ENCODE peak calls at places on chromosome 16, in four cellular contexts. Z is choroid plexus epithelial cell, O is fibroblast of lung, S is left ventricle myocardium superior. L is an unnamed sample.

GRCh38 chr16:31327675-31328225 is 27.2 kb upstream of the ITGAX start:
- DNase-seq in Z (no peak), O (no peak), S (no peak), L (no peak)

GRCh38 chr16:23509763-23510153 is 536 bp downstream of the GGA2 start:
- DNase-seq in Z (peak), O (peak), S (no peak), L (no peak)

GRCh38 chr16:5468488-5468887 is 370.9 kb upstream of the EEF2KMT start:
- DNase-seq in Z (no peak), O (no peak), S (no peak), L (no peak)

GRCh38 chr16:89962754-89963498 is 14.4 kb downstream of the DEF8 start:
- DNase-seq in Z (no peak), O (no peak), S (no peak), L (no peak)

GRCh38 chr16:80754479-80754878 is 49.9 kb downstream of the CDYL2 start:
- DNase-seq in Z (no peak), O (no peak), S (no peak), L (no peak)

GRCh38 chr16:25253322-25253721 is 4.3 kb downstream of the ZKSCAN2 start:
- DNase-seq in Z (no peak), O (no peak), S (no peak), L (no peak)

GRCh38 chr16:88359008-88359407 is 23.8 kb upstream of the ZNF469 start:
- DNase-seq in Z (no peak), O (no peak), S (no peak), L (peak)

GRCh38 chr16:78639775-78640174 is 540.3 kb downstream of the WWOX start:
- DNase-seq in Z (no peak), O (no peak), S (no peak), L (no peak)

GRCh38 chr16:53743149-53743566 is 39.2 kb downstream of the FTO start:
- DNase-seq in Z (peak), O (peak), S (no peak), L (peak)

GRCh38 chr16:48408688-48409087 is 23.5 kb upstream of the SIAH1 start:
- DNase-seq in Z (peak), O (peak), S (peak), L (no peak)

GRCh38 chr16:67884684-67885083 is at the start of gene NRN1L:
- DNase-seq in Z (peak), O (peak), S (peak), L (peak)

GRCh38 chr16:73713817-73714495 is 582.7 kb upstream of the PSMD7 start:
- DNase-seq in Z (peak), O (peak), S (peak), L (peak)

GRCh38 chr16:31467151-31467550 is 4.8 kb upstream of the TGFB1I1 start:
- DNase-seq in Z (peak), O (no peak), S (no peak), L (no peak)

GRCh38 chr16:1461146-1461545 is 13.7 kb downstream of the CLCN7 start:
- DNase-seq in Z (no peak), O (no peak), S (no peak), L (peak)

GRCh38 chr16:29192329-29193247 is 207.7 kb downstream of the LAT start:
- DNase-seq in Z (no peak), O (no peak), S (no peak), L (no peak)

GRCh38 chr16:55123652-55124051 is 193.0 kb downstream of the IRX5 start:
- DNase-seq in Z (no peak), O (no peak), S (no peak), L (no peak)

GRCh38 chr16:75697571-75697970 is 3.7 kb downstream of the DUXB start:
- DNase-seq in Z (no peak), O (no peak), S (no peak), L (no peak)